ENCODE peak calls at places on chromosomes 7 and 10, in six cellular contexts. One of them, this sample, is unnamed.

GRCh38 chr7:104133238-104133637 is 74.6 kb downstream of the ORC5 start:
- DNase-seq in NCI-H1105: peak
- DNase-seq in epithelial cell of esophagus: no peak
- DNase-seq in NCI-H748 treated with DMSO at 0.1 percent for 48 hours: no peak
- DNase-seq in activated CD4-positive, alpha-beta T cell treated with anti-CD3 and anti-CD28 coated beads, Interleukin-2, amount 10 ng/mL, durations not matched to agents 7 days and 5 days: no peak
- DNase-seq in posterior cingulate gyrus: no peak
- DNase-seq in this sample: no peak

GRCh38 chr7:112937651-112938390 is 147.6 kb upstream of the TMEM168 start:
- DNase-seq in posterior cingulate gyrus: no peak
- DNase-seq in activated CD4-positive, alpha-beta T cell treated with anti-CD3 and anti-CD28 coated beads, Interleukin-2, amount 10 ng/mL, durations not matched to agents 7 days and 5 days: no peak
- DNase-seq in NCI-H1105: no peak
- DNase-seq in epithelial cell of esophagus: no peak
- DNase-seq in NCI-H748 treated with DMSO at 0.1 percent for 48 hours: no peak
- DNase-seq in this sample: no peak

GRCh38 chr10:87658858-87659555 is 671 bp upstream of the PAPSS2 start:
- DNase-seq in NCI-H748 treated with DMSO at 0.1 percent for 48 hours: no peak
- DNase-seq in posterior cingulate gyrus: no peak
- DNase-seq in NCI-H1105: no peak
- DNase-seq in epithelial cell of esophagus: no peak
- DNase-seq in activated CD4-positive, alpha-beta T cell treated with anti-CD3 and anti-CD28 coated beads, Interleukin-2, amount 10 ng/mL, durations not matched to agents 7 days and 5 days: no peak
- DNase-seq in this sample: no peak

GRCh38 chr7:71843677-71844076 is 568.5 kb downstream of the CALN1 start:
- DNase-seq in NCI-H748 treated with DMSO at 0.1 percent for 48 hours: no peak
- DNase-seq in activated CD4-positive, alpha-beta T cell treated with anti-CD3 and anti-CD28 coated beads, Interleukin-2, amount 10 ng/mL, durations not matched to agents 7 days and 5 days: no peak
- DNase-seq in posterior cingulate gyrus: no peak
- DNase-seq in epithelial cell of esophagus: no peak
- DNase-seq in NCI-H1105: no peak
- DNase-seq in this sample: no peak

GRCh38 chr10:133231244-133231945 is 1.4 kb downstream of the UTF1 start:
- DNase-seq in NCI-H1105: no peak
- DNase-seq in activated CD4-positive, alpha-beta T cell treated with anti-CD3 and anti-CD28 coated beads, Interleukin-2, amount 10 ng/mL, durations not matched to agents 7 days and 5 days: no peak
- DNase-seq in NCI-H748 treated with DMSO at 0.1 percent for 48 hours: no peak
- DNase-seq in epithelial cell of esophagus: no peak
- DNase-seq in posterior cingulate gyrus: no peak
- DNase-seq in this sample: no peak

GRCh38 chr7:103867874-103868273 is 121.6 kb downstream of the RELN start:
- DNase-seq in activated CD4-positive, alpha-beta T cell treated with anti-CD3 and anti-CD28 coated beads, Interleukin-2, amount 10 ng/mL, durations not matched to agents 7 days and 5 days: no peak
- DNase-seq in NCI-H748 treated with DMSO at 0.1 percent for 48 hours: peak
- DNase-seq in NCI-H1105: no peak
- DNase-seq in epithelial cell of esophagus: no peak
- DNase-seq in posterior cingulate gyrus: no peak
- DNase-seq in this sample: no peak

GRCh38 chr10:3452234-3452633 is 279.7 kb upstream of the PITRM1 start:
- DNase-seq in NCI-H1105: no peak
- DNase-seq in epithelial cell of esophagus: peak
- DNase-seq in activated CD4-positive, alpha-beta T cell treated with anti-CD3 and anti-CD28 coated beads, Interleukin-2, amount 10 ng/mL, durations not matched to agents 7 days and 5 days: no peak
- DNase-seq in NCI-H748 treated with DMSO at 0.1 percent for 48 hours: no peak
- DNase-seq in posterior cingulate gyrus: no peak
- DNase-seq in this sample: no peak

GRCh38 chr10:33333260-33334169 is 952 bp downstream of the NRP1 start:
- DNase-seq in NCI-H1105: no peak
- DNase-seq in posterior cingulate gyrus: no peak
- DNase-seq in activated CD4-positive, alpha-beta T cell treated with anti-CD3 and anti-CD28 coated beads, Interleukin-2, amount 10 ng/mL, durations not matched to agents 7 days and 5 days: peak
- DNase-seq in NCI-H748 treated with DMSO at 0.1 percent for 48 hours: peak
- DNase-seq in epithelial cell of esophagus: peak
- DNase-seq in this sample: no peak

GRCh38 chr7:73871163-73872011 is 10.4 kb downstream of the TMEM270 start:
- DNase-seq in NCI-H748 treated with DMSO at 0.1 percent for 48 hours: no peak
- DNase-seq in epithelial cell of esophagus: no peak
- DNase-seq in posterior cingulate gyrus: no peak
- DNase-seq in NCI-H1105: no peak
- DNase-seq in activated CD4-positive, alpha-beta T cell treated with anti-CD3 and anti-CD28 coated beads, Interleukin-2, amount 10 ng/mL, durations not matched to agents 7 days and 5 days: no peak
- DNase-seq in this sample: no peak

GRCh38 chr10:6213908-6214307 is 11.2 kb downstream of the PFKFB3 start:
- DNase-seq in NCI-H748 treated with DMSO at 0.1 percent for 48 hours: no peak
- DNase-seq in epithelial cell of esophagus: no peak
- DNase-seq in NCI-H1105: no peak
- DNase-seq in posterior cingulate gyrus: no peak
- DNase-seq in activated CD4-positive, alpha-beta T cell treated with anti-CD3 and anti-CD28 coated beads, Interleukin-2, amount 10 ng/mL, durations not matched to agents 7 days and 5 days: no peak
- DNase-seq in this sample: no peak

GRCh38 chr7:71019703-71020102 is 112.2 kb upstream of the GALNT17 start:
- DNase-seq in activated CD4-positive, alpha-beta T cell treated with anti-CD3 and anti-CD28 coated beads, Interleukin-2, amount 10 ng/mL, durations not matched to agents 7 days and 5 days: no peak
- DNase-seq in posterior cingulate gyrus: peak
- DNase-seq in epithelial cell of esophagus: no peak
- DNase-seq in NCI-H1105: no peak
- DNase-seq in NCI-H748 treated with DMSO at 0.1 percent for 48 hours: no peak
- DNase-seq in this sample: no peak

GRCh38 chr7:26165950-26166680 is 14.1 kb downstream of the NFE2L3 start:
- DNase-seq in NCI-H1105: no peak
- DNase-seq in NCI-H748 treated with DMSO at 0.1 percent for 48 hours: no peak
- DNase-seq in posterior cingulate gyrus: no peak
- DNase-seq in epithelial cell of esophagus: no peak
- DNase-seq in activated CD4-positive, alpha-beta T cell treated with anti-CD3 and anti-CD28 coated beads, Interleukin-2, amount 10 ng/mL, durations not matched to agents 7 days and 5 days: no peak
- DNase-seq in this sample: no peak

GRCh38 chr7:53771701-53772100 is 736.3 kb downstream of the POM121L12 start:
- DNase-seq in posterior cingulate gyrus: no peak
- DNase-seq in NCI-H1105: no peak
- DNase-seq in NCI-H748 treated with DMSO at 0.1 percent for 48 hours: no peak
- DNase-seq in activated CD4-positive, alpha-beta T cell treated with anti-CD3 and anti-CD28 coated beads, Interleukin-2, amount 10 ng/mL, durations not matched to agents 7 days and 5 days: no peak
- DNase-seq in epithelial cell of esophagus: no peak
- DNase-seq in this sample: no peak

GRCh38 chr10:121617176-121617575 is 18.9 kb upstream of the FGFR2 start:
- DNase-seq in activated CD4-positive, alpha-beta T cell treated with anti-CD3 and anti-CD28 coated beads, Interleukin-2, amount 10 ng/mL, durations not matched to agents 7 days and 5 days: no peak
- DNase-seq in NCI-H1105: no peak
- DNase-seq in posterior cingulate gyrus: peak
- DNase-seq in NCI-H748 treated with DMSO at 0.1 percent for 48 hours: no peak
- DNase-seq in epithelial cell of esophagus: no peak
- DNase-seq in this sample: no peak

GRCh38 chr7:55556031-55556430 is 16.3 kb downstream of the VOPP1 start:
- DNase-seq in posterior cingulate gyrus: no peak
- DNase-seq in activated CD4-positive, alpha-beta T cell treated with anti-CD3 and anti-CD28 coated beads, Interleukin-2, amount 10 ng/mL, durations not matched to agents 7 days and 5 days: no peak
- DNase-seq in epithelial cell of esophagus: peak
- DNase-seq in NCI-H748 treated with DMSO at 0.1 percent for 48 hours: no peak
- DNase-seq in NCI-H1105: no peak
- DNase-seq in this sample: no peak

GRCh38 chr7:156079156-156079555 is 266.9 kb upstream of the SHH start:
- DNase-seq in posterior cingulate gyrus: no peak
- DNase-seq in epithelial cell of esophagus: no peak
- DNase-seq in activated CD4-positive, alpha-beta T cell treated with anti-CD3 and anti-CD28 coated beads, Interleukin-2, amount 10 ng/mL, durations not matched to agents 7 days and 5 days: no peak
- DNase-seq in NCI-H748 treated with DMSO at 0.1 percent for 48 hours: no peak
- DNase-seq in NCI-H1105: no peak
- DNase-seq in this sample: no peak

GRCh38 chr10:114491933-114492332 is 87.6 kb upstream of the AFAP1L2 start:
- DNase-seq in epithelial cell of esophagus: peak
- DNase-seq in NCI-H748 treated with DMSO at 0.1 percent for 48 hours: no peak
- DNase-seq in activated CD4-positive, alpha-beta T cell treated with anti-CD3 and anti-CD28 coated beads, Interleukin-2, amount 10 ng/mL, durations not matched to agents 7 days and 5 days: no peak
- DNase-seq in NCI-H1105: no peak
- DNase-seq in posterior cingulate gyrus: no peak
- DNase-seq in this sample: no peak

GRCh38 chr10:71342850-71343773 is 24.1 kb downstream of the SLC29A3 start:
- DNase-seq in epithelial cell of esophagus: no peak
- DNase-seq in activated CD4-positive, alpha-beta T cell treated with anti-CD3 and anti-CD28 coated beads, Interleukin-2, amount 10 ng/mL, durations not matched to agents 7 days and 5 days: no peak
- DNase-seq in NCI-H748 treated with DMSO at 0.1 percent for 48 hours: no peak
- DNase-seq in posterior cingulate gyrus: no peak
- DNase-seq in NCI-H1105: no peak
- DNase-seq in this sample: no peak

GRCh38 chr10:13924020-13924725 is 337.4 kb downstream of the PRPF18 start:
- DNase-seq in activated CD4-positive, alpha-beta T cell treated with anti-CD3 and anti-CD28 coated beads, Interleukin-2, amount 10 ng/mL, durations not matched to agents 7 days and 5 days: no peak
- DNase-seq in NCI-H748 treated with DMSO at 0.1 percent for 48 hours: no peak
- DNase-seq in NCI-H1105: no peak
- DNase-seq in posterior cingulate gyrus: no peak
- DNase-seq in epithelial cell of esophagus: peak
- DNase-seq in this sample: no peak

GRCh38 chr7:79091661-79092060 is 361.8 kb downstream of the MAGI2 start:
- DNase-seq in activated CD4-positive, alpha-beta T cell treated with anti-CD3 and anti-CD28 coated beads, Interleukin-2, amount 10 ng/mL, durations not matched to agents 7 days and 5 days: no peak
- DNase-seq in NCI-H748 treated with DMSO at 0.1 percent for 48 hours: no peak
- DNase-seq in posterior cingulate gyrus: no peak
- DNase-seq in NCI-H1105: no peak
- DNase-seq in epithelial cell of esophagus: no peak
- DNase-seq in this sample: no peak

GRCh38 chr7:43169076-43169475 is 56.6 kb downstream of the HECW1 start:
- DNase-seq in activated CD4-positive, alpha-beta T cell treated with anti-CD3 and anti-CD28 coated beads, Interleukin-2, amount 10 ng/mL, durations not matched to agents 7 days and 5 days: no peak
- DNase-seq in NCI-H1105: no peak
- DNase-seq in posterior cingulate gyrus: no peak
- DNase-seq in NCI-H748 treated with DMSO at 0.1 percent for 48 hours: no peak
- DNase-seq in epithelial cell of esophagus: no peak
- DNase-seq in this sample: no peak

GRCh38 chr10:46328853-46329689 is 42.3 kb downstream of the ANTXRL start:
- DNase-seq in activated CD4-positive, alpha-beta T cell treated with anti-CD3 and anti-CD28 coated beads, Interleukin-2, amount 10 ng/mL, durations not matched to agents 7 days and 5 days: no peak
- DNase-seq in NCI-H748 treated with DMSO at 0.1 percent for 48 hours: no peak
- DNase-seq in NCI-H1105: no peak
- DNase-seq in epithelial cell of esophagus: no peak
- DNase-seq in posterior cingulate gyrus: peak
- DNase-seq in this sample: no peak

GRCh38 chr7:42972703-42973500 is 40.7 kb downstream of the MRPL32 start:
- DNase-seq in epithelial cell of esophagus: peak
- DNase-seq in activated CD4-positive, alpha-beta T cell treated with anti-CD3 and anti-CD28 coated beads, Interleukin-2, amount 10 ng/mL, durations not matched to agents 7 days and 5 days: no peak
- DNase-seq in posterior cingulate gyrus: no peak
- DNase-seq in NCI-H748 treated with DMSO at 0.1 percent for 48 hours: no peak
- DNase-seq in NCI-H1105: no peak
- DNase-seq in this sample: no peak

GRCh38 chr10:44316922-44317215 is 68.0 kb downstream of the CXCL12 start:
- DNase-seq in NCI-H748 treated with DMSO at 0.1 percent for 48 hours: no peak
- DNase-seq in posterior cingulate gyrus: no peak
- DNase-seq in NCI-H1105: no peak
- DNase-seq in activated CD4-positive, alpha-beta T cell treated with anti-CD3 and anti-CD28 coated beads, Interleukin-2, amount 10 ng/mL, durations not matched to agents 7 days and 5 days: no peak
- DNase-seq in epithelial cell of esophagus: no peak
- DNase-seq in this sample: no peak

GRCh38 chr7:148982596-148983219 is 45.6 kb downstream of the PDIA4 start:
- DNase-seq in activated CD4-positive, alpha-beta T cell treated with anti-CD3 and anti-CD28 coated beads, Interleukin-2, amount 10 ng/mL, durations not matched to agents 7 days and 5 days: no peak
- DNase-seq in NCI-H1105: peak
- DNase-seq in posterior cingulate gyrus: no peak
- DNase-seq in NCI-H748 treated with DMSO at 0.1 percent for 48 hours: peak
- DNase-seq in epithelial cell of esophagus: peak
- DNase-seq in this sample: no peak

GRCh38 chr10:132528064-132528800 is 9.4 kb upstream of the INPP5A start:
- DNase-seq in epithelial cell of esophagus: no peak
- DNase-seq in NCI-H1105: no peak
- DNase-seq in NCI-H748 treated with DMSO at 0.1 percent for 48 hours: no peak
- DNase-seq in activated CD4-positive, alpha-beta T cell treated with anti-CD3 and anti-CD28 coated beads, Interleukin-2, amount 10 ng/mL, durations not matched to agents 7 days and 5 days: no peak
- DNase-seq in posterior cingulate gyrus: no peak
- DNase-seq in this sample: no peak

GRCh38 chr7:1668486-1668931 is 1.6 kb upstream of the ELFN1 start:
- DNase-seq in activated CD4-positive, alpha-beta T cell treated with anti-CD3 and anti-CD28 coated beads, Interleukin-2, amount 10 ng/mL, durations not matched to agents 7 days and 5 days: no peak
- DNase-seq in epithelial cell of esophagus: peak
- DNase-seq in NCI-H748 treated with DMSO at 0.1 percent for 48 hours: no peak
- DNase-seq in posterior cingulate gyrus: no peak
- DNase-seq in NCI-H1105: no peak
- DNase-seq in this sample: no peak

GRCh38 chr10:100654835-100655759 is 90.3 kb upstream of the PAX2 start:
- DNase-seq in posterior cingulate gyrus: no peak
- DNase-seq in NCI-H748 treated with DMSO at 0.1 percent for 48 hours: peak
- DNase-seq in NCI-H1105: no peak
- DNase-seq in activated CD4-positive, alpha-beta T cell treated with anti-CD3 and anti-CD28 coated beads, Interleukin-2, amount 10 ng/mL, durations not matched to agents 7 days and 5 days: no peak
- DNase-seq in epithelial cell of esophagus: no peak
- DNase-seq in this sample: no peak

GRCh38 chr10:86711957-86712708 is 43.8 kb downstream of the LDB3 start:
- DNase-seq in activated CD4-positive, alpha-beta T cell treated with anti-CD3 and anti-CD28 coated beads, Interleukin-2, amount 10 ng/mL, durations not matched to agents 7 days and 5 days: peak
- DNase-seq in NCI-H748 treated with DMSO at 0.1 percent for 48 hours: no peak
- DNase-seq in epithelial cell of esophagus: no peak
- DNase-seq in NCI-H1105: no peak
- DNase-seq in posterior cingulate gyrus: peak
- DNase-seq in this sample: no peak

GRCh38 chr7:32785365-32785764 is 106.2 kb downstream of the KBTBD2 start:
- DNase-seq in activated CD4-positive, alpha-beta T cell treated with anti-CD3 and anti-CD28 coated beads, Interleukin-2, amount 10 ng/mL, durations not matched to agents 7 days and 5 days: no peak
- DNase-seq in NCI-H748 treated with DMSO at 0.1 percent for 48 hours: peak
- DNase-seq in epithelial cell of esophagus: no peak
- DNase-seq in NCI-H1105: no peak
- DNase-seq in posterior cingulate gyrus: no peak
- DNase-seq in this sample: no peak

GRCh38 chr10:127196955-127197432 is 603 bp upstream of the INSYN2A start:
- DNase-seq in posterior cingulate gyrus: no peak
- DNase-seq in NCI-H748 treated with DMSO at 0.1 percent for 48 hours: no peak
- DNase-seq in activated CD4-positive, alpha-beta T cell treated with anti-CD3 and anti-CD28 coated beads, Interleukin-2, amount 10 ng/mL, durations not matched to agents 7 days and 5 days: no peak
- DNase-seq in epithelial cell of esophagus: no peak
- DNase-seq in NCI-H1105: no peak
- DNase-seq in this sample: no peak

GRCh38 chr10:116654816-116655215 is 34.1 kb downstream of the PNLIPRP2 start:
- DNase-seq in activated CD4-positive, alpha-beta T cell treated with anti-CD3 and anti-CD28 coated beads, Interleukin-2, amount 10 ng/mL, durations not matched to agents 7 days and 5 days: no peak
- DNase-seq in NCI-H1105: no peak
- DNase-seq in epithelial cell of esophagus: no peak
- DNase-seq in posterior cingulate gyrus: no peak
- DNase-seq in NCI-H748 treated with DMSO at 0.1 percent for 48 hours: no peak
- DNase-seq in this sample: no peak

GRCh38 chr7:141674201-141674671 is 27.7 kb downstream of the DENND11 start:
- DNase-seq in activated CD4-positive, alpha-beta T cell treated with anti-CD3 and anti-CD28 coated beads, Interleukin-2, amount 10 ng/mL, durations not matched to agents 7 days and 5 days: no peak
- DNase-seq in NCI-H1105: no peak
- DNase-seq in NCI-H748 treated with DMSO at 0.1 percent for 48 hours: no peak
- DNase-seq in posterior cingulate gyrus: no peak
- DNase-seq in epithelial cell of esophagus: peak
- DNase-seq in this sample: no peak

GRCh38 chr10:95394161-95394880 is 103.5 kb upstream of the PDLIM1 start:
- DNase-seq in epithelial cell of esophagus: peak
- DNase-seq in NCI-H1105: no peak
- DNase-seq in activated CD4-positive, alpha-beta T cell treated with anti-CD3 and anti-CD28 coated beads, Interleukin-2, amount 10 ng/mL, durations not matched to agents 7 days and 5 days: no peak
- DNase-seq in posterior cingulate gyrus: no peak
- DNase-seq in NCI-H748 treated with DMSO at 0.1 percent for 48 hours: no peak
- DNase-seq in this sample: no peak

GRCh38 chr10:27482984-27483956 is 20.8 kb upstream of the RAB18 start:
- DNase-seq in NCI-H1105: no peak
- DNase-seq in posterior cingulate gyrus: no peak
- DNase-seq in activated CD4-positive, alpha-beta T cell treated with anti-CD3 and anti-CD28 coated beads, Interleukin-2, amount 10 ng/mL, durations not matched to agents 7 days and 5 days: no peak
- DNase-seq in NCI-H748 treated with DMSO at 0.1 percent for 48 hours: peak
- DNase-seq in epithelial cell of esophagus: peak
- DNase-seq in this sample: no peak

GRCh38 chr7:57177856-57178767 is 45.9 kb upstream of the ZNF479 start:
- DNase-seq in NCI-H1105: no peak
- DNase-seq in activated CD4-positive, alpha-beta T cell treated with anti-CD3 and anti-CD28 coated beads, Interleukin-2, amount 10 ng/mL, durations not matched to agents 7 days and 5 days: no peak
- DNase-seq in NCI-H748 treated with DMSO at 0.1 percent for 48 hours: no peak
- DNase-seq in epithelial cell of esophagus: no peak
- DNase-seq in posterior cingulate gyrus: no peak
- DNase-seq in this sample: no peak

GRCh38 chr7:106108988-106109387 is 3.1 kb downstream of the SYPL1 start:
- DNase-seq in NCI-H748 treated with DMSO at 0.1 percent for 48 hours: no peak
- DNase-seq in NCI-H1105: no peak
- DNase-seq in epithelial cell of esophagus: no peak
- DNase-seq in posterior cingulate gyrus: no peak
- DNase-seq in activated CD4-positive, alpha-beta T cell treated with anti-CD3 and anti-CD28 coated beads, Interleukin-2, amount 10 ng/mL, durations not matched to agents 7 days and 5 days: no peak
- DNase-seq in this sample: no peak

GRCh38 chr10:105258036-105258673 is 617.1 kb downstream of the SORCS3 start:
- DNase-seq in NCI-H748 treated with DMSO at 0.1 percent for 48 hours: no peak
- DNase-seq in activated CD4-positive, alpha-beta T cell treated with anti-CD3 and anti-CD28 coated beads, Interleukin-2, amount 10 ng/mL, durations not matched to agents 7 days and 5 days: no peak
- DNase-seq in epithelial cell of esophagus: no peak
- DNase-seq in posterior cingulate gyrus: no peak
- DNase-seq in NCI-H1105: no peak
- DNase-seq in this sample: no peak

GRCh38 chr10:91909178-91909677 is at the start of gene FGFBP3:
- DNase-seq in epithelial cell of esophagus: peak
- DNase-seq in NCI-H748 treated with DMSO at 0.1 percent for 48 hours: peak
- DNase-seq in posterior cingulate gyrus: no peak
- DNase-seq in activated CD4-positive, alpha-beta T cell treated with anti-CD3 and anti-CD28 coated beads, Interleukin-2, amount 10 ng/mL, durations not matched to agents 7 days and 5 days: peak
- DNase-seq in NCI-H1105: peak
- DNase-seq in this sample: no peak

GRCh38 chr7:25262586-25262985 is 34.3 kb upstream of the NPVF start:
- DNase-seq in NCI-H1105: no peak
- DNase-seq in posterior cingulate gyrus: no peak
- DNase-seq in NCI-H748 treated with DMSO at 0.1 percent for 48 hours: no peak
- DNase-seq in epithelial cell of esophagus: no peak
- DNase-seq in activated CD4-positive, alpha-beta T cell treated with anti-CD3 and anti-CD28 coated beads, Interleukin-2, amount 10 ng/mL, durations not matched to agents 7 days and 5 days: no peak
- DNase-seq in this sample: no peak